ENCODE peak calls at places on chromosomes 16 and 17, in five cellular contexts. U is adrenal gland, V is neuronal stem cell, P is left ventricle myocardium inferior, X is transverse colon. L is an unnamed sample.

GRCh38 chr16:12519986-12520385 is 283.7 kb downstream of the CPPED1 start:
- DNase-seq in X (no peak), U (no peak), P (no peak), V (no peak), L (no peak)

GRCh38 chr16:84600343-84601229 is 17.3 kb downstream of the COTL1 start:
- DNase-seq in V (no peak), U (no peak), P (no peak), X (no peak), L (no peak)

GRCh38 chr17:57166803-57167202 is 81.8 kb downstream of the AKAP1 start:
- DNase-seq in U (no peak), V (no peak), P (no peak), X (no peak), L (no peak)

GRCh38 chr16:70746040-70746707 is 54.8 kb downstream of the VAC14 start:
- DNase-seq in U (peak; percentile 89), V (no peak), X (peak; percentile 67), P (peak; percentile 50), L (no peak)

GRCh38 chr16:84117482-84117843 is 721 bp upstream of the MBTPS1 start:
- DNase-seq in U (no peak), X (no peak), V (peak; percentile 20), P (no peak), L (no peak)

GRCh38 chr17:39756376-39757079 is 18.8 kb downstream of the GRB7 start:
- DNase-seq in V (no peak), U (no peak), P (no peak), X (no peak), L (no peak)

GRCh38 chr16:11084484-11085024 is 140.2 kb downstream of the CLEC16A start:
- DNase-seq in X (no peak), P (no peak), U (peak; percentile 67), V (no peak), L (no peak)

GRCh38 chr16:79768594-79768993 is 168.1 kb upstream of the MAF start:
- DNase-seq in U (no peak), P (no peak), V (no peak), X (peak; percentile 20), L (no peak)

GRCh38 chr16:87431926-87432325 is 39.8 kb downstream of the MAP1LC3B start:
- DNase-seq in P (no peak), V (no peak), X (no peak), U (peak; percentile 90), L (no peak)

GRCh38 chr16:10126686-10127085 is 55.5 kb downstream of the GRIN2A start:
- DNase-seq in V (no peak), U (no peak), X (no peak), P (no peak), L (no peak)

GRCh38 chr17:42578282-42578869 is 847 bp upstream of the PSMC3IP start:
- DNase-seq in P (peak; percentile 69), U (peak; percentile 77), X (peak; percentile 88), V (peak; percentile 79), L (peak; percentile 71)

GRCh38 chr16:15507299-15507958 is 73.0 kb downstream of the BMERB1 start:
- DNase-seq in V (no peak), P (no peak), U (no peak), X (no peak), L (no peak)

GRCh38 chr17:19024101-19025078 is 19.8 kb upstream of the FAM83G start:
- DNase-seq in X (no peak), V (no peak), U (no peak), P (peak; percentile 6), L (no peak)

GRCh38 chr17:82019905-82020873 is 2.5 kb downstream of the CENPX start:
- DNase-seq in X (peak; percentile 70), U (no peak), V (peak; percentile 56), P (peak; percentile 51), L (no peak)

GRCh38 chr16:25988089-25988488 is 296.3 kb downstream of the HS3ST4 start:
- DNase-seq in P (no peak), X (no peak), U (no peak), V (no peak), L (no peak)

GRCh38 chr17:28878981-28879380 is 18.6 kb downstream of the FLOT2 start:
- DNase-seq in V (no peak), X (no peak), P (no peak), U (no peak), L (no peak)

GRCh38 chr17:4389079-4389478 is 22.6 kb upstream of the UBE2G1 start:
- DNase-seq in U (no peak), X (no peak), V (no peak), P (no peak), L (no peak)
- H3K27ac ChIP-seq in U (no peak overlapping the region), X (no peak overlapping the region), V (no peak overlapping the region), P (no peak overlapping the region), L (no peak overlapping the region)

GRCh38 chr17:21375757-21376584 is at the start of gene KCNJ12:
- DNase-seq in V (no peak), U (no peak), P (peak; percentile 52), X (peak; percentile 34), L (no peak)
- H3K4me3 ChIP-seq in V (peak within 1 kb of the TSS; percentile 42), U (no peak within 1 kb of the TSS), P (peak within 1 kb of the TSS; percentile 77), X (peak within 1 kb of the TSS; percentile 24), L (peak within 1 kb of the TSS; percentile 29)

GRCh38 chr17:46108550-46109110 is 84.6 kb downstream of the KANSL1 start:
- DNase-seq in V (no peak), P (no peak), X (no peak), U (no peak), L (no peak)

GRCh38 chr17:46110219-46110618 is 83.0 kb downstream of the KANSL1 start:
- DNase-seq in X (no peak), P (no peak), U (no peak), V (no peak), L (no peak)

GRCh38 chr17:46108120-46108519 is 85.1 kb downstream of the KANSL1 start:
- DNase-seq in P (no peak), X (no peak), U (no peak), V (no peak), L (no peak)

GRCh38 chr17:46106966-46107644 is 86.1 kb downstream of the KANSL1 start:
- DNase-seq in V (no peak), U (no peak), X (no peak), P (no peak), L (no peak)

DNA sequence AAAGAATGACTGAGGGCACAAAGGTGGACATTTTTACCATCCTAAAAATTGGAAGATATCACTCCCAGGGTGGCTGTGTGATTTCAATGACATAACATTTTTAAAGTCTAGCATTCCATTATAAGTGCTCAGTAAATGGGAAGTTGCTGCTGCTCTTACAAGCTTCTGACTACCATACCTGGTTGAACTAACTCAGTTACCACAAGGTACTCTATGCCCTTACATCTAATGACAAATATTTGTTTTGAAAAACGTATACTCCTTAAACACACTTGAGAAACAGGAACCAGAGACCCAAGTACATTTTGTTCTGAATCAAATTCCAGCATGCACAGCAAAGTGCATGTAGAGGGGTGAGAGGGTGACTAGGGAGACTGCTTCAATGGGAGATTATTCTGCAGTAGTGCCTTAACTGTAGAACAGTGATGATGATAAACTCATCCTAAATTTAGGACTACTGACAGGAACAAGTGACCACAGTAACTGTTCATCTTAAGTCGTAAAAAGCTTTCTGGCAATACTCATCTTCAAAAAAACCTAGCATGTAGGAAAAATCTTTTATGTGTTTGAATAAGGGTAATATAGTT is 83.5 kb downstream of the KANSL1 start:
- DNase-seq in U (no peak), V (no peak), X (no peak), P (no peak), L (no peak)
- H3K4me1 ChIP-seq in U (peaks cover 15% of the 10 kb centered on the region), V (peaks cover 2% of the 10 kb centered on the region), X (peaks cover 36% of the 10 kb centered on the region), P (peaks cover 72% of the 10 kb centered on the region), L (peaks cover 14% of the 10 kb centered on the region)

DNA sequence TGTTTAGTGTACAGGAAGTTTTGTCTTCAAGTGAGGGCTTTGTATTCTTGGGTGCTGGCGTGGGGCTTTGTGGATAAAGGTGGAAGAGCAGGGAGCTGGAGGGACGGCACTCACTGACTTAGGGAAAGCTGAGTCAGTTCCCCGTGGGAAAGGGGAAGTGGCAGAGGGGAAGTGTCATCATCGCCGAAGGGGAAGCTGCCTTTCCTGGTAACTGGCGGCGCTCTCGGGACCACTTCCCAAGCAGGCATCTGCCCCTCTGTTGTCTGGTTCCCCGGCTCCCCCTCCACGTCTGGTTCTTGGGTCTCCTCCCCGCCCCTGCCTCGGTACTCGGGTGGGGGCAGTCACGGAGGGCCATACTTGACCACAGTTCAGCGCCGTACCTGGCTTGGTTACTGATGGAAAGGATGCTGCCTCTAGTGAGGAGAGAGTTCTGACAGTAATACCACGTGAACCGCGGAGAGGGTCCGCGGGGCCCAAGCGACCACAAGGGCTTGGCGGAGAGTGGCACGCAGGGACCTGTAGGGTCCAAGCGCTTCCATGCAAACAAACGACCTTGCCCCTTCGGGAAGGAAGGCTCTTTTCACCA is 9.0 kb downstream of the KDM6B start:
- DNase-seq in U (peak; percentile 85), V (no peak), P (peak; percentile 70), X (peak; percentile 75), L (no peak)
- H3K27ac ChIP-seq in U (peak overlapping the region; percentile 98), V (peak overlapping the region; percentile 47), P (peak overlapping the region; percentile 96), X (peak overlapping the region; percentile 99), L (no peak overlapping the region)

GRCh38 chr16:3598236-3598635 is 13.2 kb downstream of the SLX4 start:
- DNase-seq in P (no peak), U (no peak), X (no peak), V (no peak), L (no peak)

GRCh38 chr16:3596101-3596861 is 15.1 kb downstream of the SLX4 start:
- DNase-seq in U (no peak), X (no peak), V (no peak), P (no peak), L (no peak)

GRCh38 chr16:3597676-3598075 is 13.7 kb downstream of the SLX4 start:
- DNase-seq in X (no peak), U (no peak), V (no peak), P (no peak), L (no peak)

GRCh38 chr16:3595521-3596021 is 15.8 kb downstream of the SLX4 start:
- DNase-seq in X (no peak), U (no peak), P (no peak), V (no peak), L (no peak)

GRCh38 chr16:3597226-3597625 is 14.2 kb downstream of the SLX4 start:
- DNase-seq in X (no peak), P (no peak), V (no peak), U (no peak), L (no peak)
- H3K4me3 ChIP-seq in X (no peak overlapping the region), P (no peak overlapping the region), V (no peak overlapping the region), U (no peak overlapping the region), L (no peak overlapping the region)

L was measured in iPS DF 6.9.